ENCODE peak calls at places on chromosomes 2 and 18, in four cellular contexts. One of them, this sample, is unnamed.
A peak's percentile ranks its signal among the peaks of the same experiment; 100 is the strongest.

GRCh38 chr2:157056200-157056676 is 201.3 kb upstream of the GALNT5 start:
- DNase-seq in K562: no peak
- DNase-seq in GM12878: no peak
- DNase-seq in HepG2: peak; percentile 69
- DNase-seq in this sample: no peak

GRCh38 chr2:101474752-101475384 is at the start of gene RFX8:
- DNase-seq in GM12878: no peak
- DNase-seq in HepG2: peak; percentile 53
- DNase-seq in K562: no peak
- DNase-seq in this sample: no peak

GRCh38 chr18:59742325-59743111 is 45.3 kb upstream of the CCBE1 start:
- DNase-seq in HepG2: no peak
- DNase-seq in K562: no peak
- DNase-seq in GM12878: no peak
- DNase-seq in this sample: no peak

GRCh38 chr2:229475753-229476152 is 204.7 kb upstream of the PID1 start:
- DNase-seq in HepG2: no peak
- DNase-seq in GM12878: no peak
- DNase-seq in K562: no peak
- DNase-seq in this sample: no peak

GRCh38 chr18:25125670-25126069 is 226.3 kb downstream of the ZNF521 start:
- DNase-seq in K562: no peak
- DNase-seq in HepG2: no peak
- DNase-seq in GM12878: no peak
- DNase-seq in this sample: no peak

GRCh38 chr18:9003406-9004100 is 98.9 kb upstream of the NDUFV2 start:
- DNase-seq in K562: no peak
- DNase-seq in GM12878: no peak
- DNase-seq in HepG2: no peak
- DNase-seq in this sample: no peak

GRCh38 chr2:160156665-160157064 is 43.4 kb downstream of the ITGB6 start:
- DNase-seq in HepG2: no peak
- DNase-seq in K562: no peak
- DNase-seq in GM12878: no peak
- DNase-seq in this sample: no peak

GRCh38 chr2:44713170-44713569 is 228.3 kb upstream of the SIX3 start:
- DNase-seq in HepG2: no peak
- DNase-seq in K562: no peak
- DNase-seq in GM12878: peak; percentile 13
- DNase-seq in this sample: no peak

GRCh38 chr2:233413046-233413445 is 58.8 kb downstream of the DGKD start:
- DNase-seq in HepG2: no peak
- DNase-seq in GM12878: no peak
- DNase-seq in K562: no peak
- DNase-seq in this sample: no peak

GRCh38 chr2:79580175-79580574 is 67.3 kb downstream of the CTNNA2 start:
- DNase-seq in HepG2: no peak
- DNase-seq in K562: no peak
- DNase-seq in GM12878: no peak
- DNase-seq in this sample: no peak

GRCh38 chr18:70127307-70127828 is 78.1 kb downstream of the RTTN start:
- DNase-seq in K562: no peak
- DNase-seq in GM12878: no peak
- DNase-seq in HepG2: peak; percentile 77
- DNase-seq in this sample: no peak

GRCh38 chr2:32832821-32833220 is 113.9 kb upstream of the LTBP1 start:
- DNase-seq in K562: no peak
- DNase-seq in GM12878: no peak
- DNase-seq in HepG2: no peak
- DNase-seq in this sample: no peak

GRCh38 chr2:29606105-29606871 is 315.1 kb downstream of the ALK start:
- DNase-seq in K562: no peak
- DNase-seq in HepG2: no peak
- DNase-seq in GM12878: no peak
- DNase-seq in this sample: no peak

GRCh38 chr2:37005118-37005868 is 39.0 kb upstream of the STRN start:
- DNase-seq in HepG2: peak; percentile 33
- DNase-seq in GM12878: peak; percentile 64
- DNase-seq in K562: no peak
- DNase-seq in this sample: peak; percentile 18

GRCh38 chr18:47906408-47906807 is 24.1 kb downstream of the SMAD2 start:
- DNase-seq in K562: no peak
- DNase-seq in GM12878: no peak
- DNase-seq in HepG2: no peak
- DNase-seq in this sample: no peak

GRCh38 chr2:55051026-55051866 is 995 bp upstream of the RTN4 start:
- DNase-seq in GM12878: no peak
- DNase-seq in K562: peak; percentile 39
- DNase-seq in HepG2: peak; percentile 80
- DNase-seq in this sample: peak; percentile 12

GRCh38 chr2:68411397-68412126 is 46.5 kb downstream of the PLEK start:
- DNase-seq in K562: no peak
- DNase-seq in GM12878: peak; percentile 84
- DNase-seq in HepG2: no peak
- DNase-seq in this sample: no peak

GRCh38 chr2:11320698-11321492 is 23.5 kb downstream of the ROCK2 start:
- DNase-seq in HepG2: peak; percentile 35
- DNase-seq in GM12878: no peak
- DNase-seq in K562: peak; percentile 17
- DNase-seq in this sample: peak; percentile 13

GRCh38 chr18:54878057-54878661 is 49.9 kb downstream of the RAB27B start:
- DNase-seq in GM12878: no peak
- DNase-seq in K562: no peak
- DNase-seq in HepG2: no peak
- DNase-seq in this sample: no peak

GRCh38 chr2:36754578-36754977 is 58.1 kb downstream of the VIT start:
- DNase-seq in HepG2: peak; percentile 75
- DNase-seq in K562: no peak
- DNase-seq in GM12878: no peak
- DNase-seq in this sample: no peak

GRCh38 chr2:220775856-220776467 is 796.1 kb downstream of the EPHA4 start:
- DNase-seq in GM12878: no peak
- DNase-seq in HepG2: no peak
- DNase-seq in K562: no peak
- DNase-seq in this sample: no peak

GRCh38 chr18:63626431-63626830 is 17.6 kb downstream of the SERPINB4 start:
- DNase-seq in HepG2: no peak
- DNase-seq in K562: no peak
- DNase-seq in GM12878: no peak
- DNase-seq in this sample: no peak

GRCh38 chr2:65351234-65351947 is 81.0 kb downstream of the SPRED2 start:
- DNase-seq in K562: peak; percentile 68
- DNase-seq in GM12878: no peak
- DNase-seq in HepG2: no peak
- DNase-seq in this sample: peak; percentile 31

GRCh38 chr2:163407296-163407695 is 328.5 kb downstream of the FIGN start:
- DNase-seq in GM12878: no peak
- DNase-seq in K562: no peak
- DNase-seq in HepG2: no peak
- DNase-seq in this sample: no peak

GRCh38 chr2:38528008-38528442 is 74.7 kb downstream of the HNRNPLL start:
- DNase-seq in K562: no peak
- DNase-seq in GM12878: no peak
- DNase-seq in HepG2: peak; percentile 36
- DNase-seq in this sample: peak; percentile 67

GRCh38 chr2:55029098-55029497 is 21.2 kb downstream of the RTN4 start:
- DNase-seq in K562: no peak
- DNase-seq in HepG2: no peak
- DNase-seq in GM12878: no peak
- DNase-seq in this sample: no peak

GRCh38 chr2:239561448-239562001 is 160.7 kb upstream of the HDAC4 start:
- DNase-seq in HepG2: no peak
- DNase-seq in K562: no peak
- DNase-seq in GM12878: no peak
- DNase-seq in this sample: no peak

GRCh38 chr2:162327134-162327769 is 8.8 kb upstream of the IFIH1 start:
- DNase-seq in GM12878: no peak
- DNase-seq in K562: peak; percentile 55
- DNase-seq in HepG2: no peak
- DNase-seq in this sample: no peak

GRCh38 chr2:179751184-179751809 is 110.1 kb downstream of the ZNF385B start:
- DNase-seq in HepG2: peak; percentile 27
- DNase-seq in K562: no peak
- DNase-seq in GM12878: no peak
- DNase-seq in this sample: peak; percentile 34

GRCh38 chr2:71071681-71072398 is 3.4 kb downstream of the NAGK start:
- DNase-seq in K562: no peak
- DNase-seq in HepG2: no peak
- DNase-seq in GM12878: peak; percentile 94
- DNase-seq in this sample: no peak

GRCh38 chr2:39730276-39730675 is 48.8 kb downstream of the THUMPD2 start:
- DNase-seq in K562: no peak
- DNase-seq in GM12878: no peak
- DNase-seq in HepG2: no peak
- DNase-seq in this sample: no peak

GRCh38 chr2:186683341-186683740 is 10.5 kb upstream of the FAM171B start:
- DNase-seq in HepG2: no peak
- DNase-seq in K562: no peak
- DNase-seq in GM12878: no peak
- DNase-seq in this sample: no peak

GRCh38 chr2:217820904-217821303 is 181.9 kb downstream of the TNS1 start:
- DNase-seq in K562: no peak
- DNase-seq in HepG2: no peak
- DNase-seq in GM12878: no peak
- DNase-seq in this sample: no peak

GRCh38 chr2:80326214-80326613 is 21.7 kb upstream of the LRRTM1 start:
- DNase-seq in GM12878: peak; percentile 17
- DNase-seq in HepG2: peak; percentile 18
- DNase-seq in K562: no peak
- DNase-seq in this sample: no peak

GRCh38 chr2:107809835-107810234 is 16.9 kb upstream of the RGPD4 start:
- DNase-seq in GM12878: no peak
- DNase-seq in HepG2: no peak
- DNase-seq in K562: no peak
- DNase-seq in this sample: no peak

GRCh38 chr2:26614205-26615128 is 26.7 kb downstream of the CIB4 start:
- DNase-seq in HepG2: no peak
- DNase-seq in K562: no peak
- DNase-seq in GM12878: no peak
- DNase-seq in this sample: no peak

DNA sequence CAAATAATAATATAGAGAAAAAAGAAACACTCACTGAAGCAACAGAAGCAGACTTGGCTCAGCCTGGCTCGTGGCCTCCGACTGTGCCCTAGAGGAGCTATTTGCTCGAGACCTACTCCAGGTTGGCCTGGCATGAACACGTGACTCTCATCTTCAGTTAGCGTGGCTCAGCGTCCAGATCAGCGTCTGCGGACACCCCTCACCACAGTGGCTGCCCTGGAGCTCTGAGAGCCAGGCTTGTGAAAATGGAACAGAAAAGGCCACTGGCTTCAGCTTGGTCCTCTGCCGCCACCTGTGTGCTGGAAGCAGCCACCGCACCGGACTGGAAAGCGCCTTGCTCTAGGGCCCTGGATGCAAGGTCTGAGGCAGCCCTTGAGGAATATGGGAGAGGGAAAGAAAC is 1184.0 kb upstream of the GYPC start:
- DNase-seq in GM12878: no peak
- DNase-seq in HepG2: peak; percentile 16
- DNase-seq in K562: no peak
- DNase-seq in this sample: peak; percentile 30
- TF ChIP-seq TARDBP in GM12878: no peak
- TF ChIP-seq TARDBP in HepG2: no peak
- TF ChIP-seq TARDBP in K562: no peak
- TF ChIP-seq TARDBP in this sample: no peak

DNA sequence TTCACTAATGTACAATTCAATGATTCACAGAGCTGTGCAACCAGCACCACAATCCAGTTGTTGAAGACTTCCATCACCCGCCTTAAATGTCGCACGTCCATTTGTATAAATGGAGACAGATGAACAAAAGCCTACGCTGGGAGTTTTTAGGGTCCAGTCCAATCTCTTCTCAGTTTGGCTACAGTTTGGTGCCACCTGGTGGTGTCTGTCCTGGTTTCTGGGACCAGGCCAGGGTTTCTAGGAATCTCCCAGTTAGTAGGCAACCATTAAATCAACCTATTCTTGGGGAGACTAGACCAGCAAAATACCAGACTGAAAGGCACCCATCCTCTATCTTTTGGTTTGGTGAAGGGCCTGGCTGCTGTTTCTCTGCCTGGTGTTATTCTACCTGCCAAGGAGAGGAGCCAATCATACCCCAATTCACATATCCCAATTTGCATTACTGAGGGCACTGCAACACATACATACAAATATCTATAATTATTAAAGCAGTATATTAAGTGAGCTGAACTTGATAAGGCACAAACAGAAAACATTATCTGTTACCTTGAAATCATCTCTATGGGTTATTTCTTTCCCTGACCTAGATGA is 3.2 kb upstream of the DDX1 start:
- DNase-seq in GM12878: no peak
- DNase-seq in HepG2: peak; percentile 67
- DNase-seq in K562: peak; percentile 50
- DNase-seq in this sample: peak; percentile 54
- TF ChIP-seq TARDBP in GM12878: no peak
- TF ChIP-seq TARDBP in HepG2: no peak
- TF ChIP-seq TARDBP in K562: no peak
- TF ChIP-seq TARDBP in this sample: no peak

DNA sequence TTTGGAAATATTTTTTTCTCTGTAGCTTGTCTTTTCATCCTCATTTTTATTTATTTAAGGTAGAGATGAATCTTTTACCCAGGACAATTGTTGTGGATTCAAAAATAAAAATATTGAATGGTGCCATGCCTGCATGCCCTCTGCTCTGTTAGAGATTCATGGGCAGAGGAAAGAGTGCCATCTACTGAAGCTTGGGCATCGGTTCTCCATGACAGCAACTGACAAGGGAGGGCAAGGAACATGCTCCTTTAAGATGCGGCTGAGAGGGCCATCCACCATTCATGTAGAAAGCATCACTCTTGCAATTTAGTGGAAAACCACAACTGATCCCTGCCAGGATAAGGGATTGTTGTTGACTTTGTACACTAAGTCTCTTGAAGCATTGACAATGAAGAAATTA is 79.9 kb downstream of the PARD3B start:
- DNase-seq in GM12878: no peak
- DNase-seq in K562: no peak
- DNase-seq in HepG2: no peak
- DNase-seq in this sample: no peak
- TF ChIP-seq TARDBP in GM12878: no peak
- TF ChIP-seq TARDBP in K562: no peak
- TF ChIP-seq TARDBP in HepG2: no peak
- TF ChIP-seq TARDBP in this sample: no peak

DNA sequence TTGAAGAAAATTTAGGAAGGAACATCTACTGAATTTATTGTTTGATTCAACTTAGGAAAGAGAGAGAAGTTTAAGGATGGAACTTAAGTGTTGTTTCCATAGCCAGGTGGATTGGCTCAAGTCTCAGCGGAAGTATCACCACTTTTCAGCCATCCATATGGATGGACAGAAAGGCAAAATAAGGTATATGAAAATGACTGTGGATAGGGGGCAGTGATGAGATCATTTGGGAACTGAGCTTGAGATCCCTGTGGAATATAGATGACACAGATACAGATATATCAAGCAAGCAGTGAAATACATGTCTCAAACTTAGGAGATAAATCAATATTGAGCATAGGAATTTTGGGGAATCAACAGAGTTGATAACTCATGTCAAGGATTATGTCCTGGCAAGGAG is 1462.7 kb upstream of the NXPH2 start:
- DNase-seq in HepG2: no peak
- DNase-seq in GM12878: no peak
- DNase-seq in K562: no peak
- DNase-seq in this sample: peak; percentile 7
- TF ChIP-seq TARDBP in HepG2: no peak
- TF ChIP-seq TARDBP in GM12878: no peak
- TF ChIP-seq TARDBP in K562: no peak
- TF ChIP-seq TARDBP in this sample: no peak